ENCODE peak calls at places on chromosomes 11 and 22, in four cellular contexts. M is K562, A is GM12878, S is HepG2. C is an unnamed sample. For H3K4me1, the result is how much of the 10 kb centered on the place peaks cover.

GRCh38 chr11:17651061-17651460 is 68.3 kb upstream of the MYOD1 start:
- DNase-seq in M (no peak), A (no peak), S (no peak), C (no peak)

GRCh38 chr11:72969894-72970335 is 155.7 kb downstream of the ATG16L2 start:
- DNase-seq in M (peak), A (peak), S (no peak), C (no peak)

GRCh38 chr11:2904153-2905052 is 18.8 kb upstream of the CDKN1C start:
- DNase-seq in M (no peak), A (no peak), S (no peak), C (no peak)

GRCh38 chr11:64656797-64657196 is 65.8 kb downstream of the SLC22A12 start:
- DNase-seq in M (peak), A (no peak), S (peak), C (no peak)

GRCh38 chr11:131694526-131695424 is 324.4 kb downstream of the NTM start:
- DNase-seq in M (peak), A (no peak), S (peak), C (peak)

GRCh38 chr22:47219789-47220188 is 457.3 kb downstream of the TBC1D22A start:
- DNase-seq in M (no peak), A (no peak), S (no peak), C (no peak)

GRCh38 chr11:14454861-14455632 is 44.6 kb downstream of the COPB1 start:
- DNase-seq in M (peak), A (no peak), S (peak), C (peak)

GRCh38 chr11:61065955-61066638 is 36.2 kb upstream of the CD5 start:
- DNase-seq in M (no peak), A (no peak), S (no peak), C (no peak)

GRCh38 chr11:32382339-32383049 is 52.8 kb downstream of the WT1 start:
- DNase-seq in M (peak), A (no peak), S (no peak), C (no peak)

GRCh38 chr11:75346296-75346695 is 5.2 kb downstream of the ARRB1 start:
- DNase-seq in M (no peak), A (no peak), S (no peak), C (no peak)

GRCh38 chr11:75346912-75347647 is 4.4 kb downstream of the ARRB1 start:
- DNase-seq in M (no peak), A (no peak), S (no peak), C (no peak)

GRCh38 chr11:75344186-75344585 is 7.3 kb downstream of the ARRB1 start:
- DNase-seq in M (no peak), A (no peak), S (no peak), C (no peak)

GRCh38 chr11:75344761-75345454 is 6.6 kb downstream of the ARRB1 start:
- DNase-seq in M (no peak), A (no peak), S (no peak), C (no peak)

GRCh38 chr11:75345455-75346224 is 5.8 kb downstream of the ARRB1 start:
- DNase-seq in M (no peak), A (peak), S (no peak), C (no peak)
- TF ChIP-seq FOXM1 in M (no peak), A (no peak), S (no peak), C (no peak)

DNA sequence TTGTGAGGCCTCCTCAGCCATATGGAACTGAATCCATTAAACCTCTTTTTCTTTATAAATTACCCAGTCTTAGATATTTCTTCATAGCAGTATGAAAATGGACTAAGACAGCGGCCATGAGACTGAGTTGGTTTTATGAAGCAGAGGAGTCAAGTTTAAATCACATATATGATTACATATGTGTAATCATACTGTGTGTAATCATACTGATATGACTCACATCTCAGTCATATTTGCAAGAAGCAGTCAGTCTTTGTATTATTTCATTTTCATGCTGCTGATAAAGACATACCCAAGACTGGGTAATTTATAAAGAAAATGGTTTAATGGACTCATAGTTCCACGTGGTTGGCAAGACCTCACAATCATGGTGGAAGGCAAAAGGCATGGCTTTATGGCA is 89.8 kb downstream of the SYT9 start:
- DNase-seq in M (no peak), A (no peak), S (no peak), C (no peak)
- H3K4me1 ChIP-seq in M (under half), A (under half), S (under half), C (under half)

DNA sequence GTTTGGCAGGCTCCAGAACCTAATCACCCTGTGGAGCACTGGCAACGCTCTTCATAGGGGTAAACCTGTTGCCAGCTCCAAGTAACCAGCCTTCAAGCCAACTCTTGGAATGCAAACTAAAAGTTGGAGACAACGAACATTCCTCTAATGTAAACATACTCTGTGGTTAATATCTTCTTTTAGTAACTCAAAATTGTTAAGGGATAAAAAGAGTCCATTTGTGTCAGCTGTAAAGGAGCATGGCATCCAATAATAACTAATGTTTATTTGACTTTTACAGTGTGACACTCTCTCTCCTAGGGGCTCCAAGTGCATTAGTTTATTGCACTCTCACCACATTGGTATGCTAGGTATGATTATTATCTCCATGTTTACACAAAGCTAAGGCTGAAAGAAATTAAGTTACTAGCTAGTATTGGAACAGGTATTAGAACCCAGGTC is 31.0 kb upstream of the AMOTL1 start:
- DNase-seq in M (no peak), A (no peak), S (peak), C (no peak)
- TF ChIP-seq FOXM1 in M (no peak), A (no peak), S (no peak), C (no peak)

DNA sequence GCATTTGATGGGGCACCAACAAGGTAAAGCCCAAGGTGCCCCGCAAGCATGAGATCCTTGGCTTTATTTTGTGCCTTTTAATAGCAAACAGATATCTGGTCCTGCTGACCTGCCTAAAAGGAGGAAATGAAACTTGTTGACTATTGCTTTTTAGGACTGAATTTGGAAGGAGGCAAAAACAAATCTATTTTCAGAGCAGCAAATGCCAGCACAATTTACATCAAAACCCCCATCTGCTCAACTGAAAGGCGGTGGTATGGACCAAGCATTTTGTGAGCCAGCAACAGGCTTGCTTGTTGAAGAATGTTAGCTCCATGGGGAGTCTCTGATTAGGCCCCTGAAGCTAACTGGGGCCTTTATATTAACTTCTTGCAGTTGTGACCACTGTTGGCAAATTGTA is 192.6 kb upstream of the E2F8 start:
- DNase-seq in M (no peak), A (peak), S (no peak), C (no peak)
- H3K4me1 ChIP-seq in M (under half), A (half or more), S (under half), C (under half)

GRCh38 chr11:76668362-76669155 is 2.0 kb downstream of the LRRC32 start:
- DNase-seq in M (no peak), A (no peak), S (no peak), C (no peak)
- TF ChIP-seq FOXM1 in M (no peak), A (no peak), S (no peak), C (no peak)

GRCh38 chr22:36016656-36017055 is 12.0 kb downstream of the RBFOX2 start:
- DNase-seq in M (no peak), A (no peak), S (no peak), C (no peak)

GRCh38 chr22:36012332-36012731 is 16.3 kb downstream of the RBFOX2 start:
- DNase-seq in M (no peak), A (no peak), S (no peak), C (no peak)

GRCh38 chr22:36015806-36016519 is 12.7 kb downstream of the RBFOX2 start:
- DNase-seq in M (no peak), A (no peak), S (no peak), C (no peak)

GRCh38 chr22:36015155-36015805 is 13.3 kb downstream of the RBFOX2 start:
- DNase-seq in M (no peak), A (no peak), S (no peak), C (no peak)

GRCh38 chr22:36014539-36015072 is 14.0 kb downstream of the RBFOX2 start:
- DNase-seq in M (no peak), A (no peak), S (no peak), C (no peak)
- H3K4me1 ChIP-seq in M (under half), A (under half), S (under half), C (half or more)